ENCODE peak calls at places on chromosomes 1 and 21, in four cellular contexts. N is central memory CD8-positive, alpha-beta T cell; K is fibroblast of mammary gland; U is CD8-positive, alpha-beta memory T cell. R is an unnamed sample.

GRCh38 chr1:234509457-234510328 is 30.7 kb upstream of the TARBP1 start:
- DNase-seq in N (no peak), K (peak), U (no peak), R (peak)

GRCh38 chr1:228410015-228410414 is 3.4 kb upstream of the TRIM11 start:
- DNase-seq in N (no peak), K (peak), U (no peak), R (peak)

GRCh38 chr1:211625040-211625439 is 46.1 kb upstream of the SLC30A1 start:
- DNase-seq in N (no peak), K (peak), U (peak), R (peak)

GRCh38 chr1:77514871-77515776 is 167.3 kb downstream of the ZZZ3 start:
- DNase-seq in N (no peak), K (peak), U (no peak), R (peak)

GRCh38 chr1:2130156-2130555 is 64.4 kb downstream of the FAAP20 start:
- DNase-seq in N (no peak), K (no peak), U (no peak), R (no peak)

GRCh38 chr21:45938811-45939520 is 42.6 kb upstream of the COL6A1 start:
- DNase-seq in N (no peak), K (no peak), U (no peak), R (no peak)

GRCh38 chr1:29802181-29803068 is 566.1 kb downstream of the PTPRU start:
- DNase-seq in N (no peak), K (no peak), U (no peak), R (no peak)

GRCh38 chr21:46633561-46633960 is 1.9 kb upstream of the PRMT2 start:
- DNase-seq in N (no peak), K (no peak), U (no peak), R (no peak)

GRCh38 chr21:37757631-37758376 is 158.5 kb downstream of the KCNJ6 start:
- DNase-seq in N (no peak), K (peak), U (no peak), R (no peak)

R was measured in AG10803.